ENCODE peak calls at places on chromosomes 7 and 10, in eight cellular contexts. G, B, D, L, E, A, Z and N are unnamed samples.

GRCh38 chr7:66083677-66084076 is 8.1 kb downstream of the ASL start:
- DNase-seq in G (no peak), A (no peak), D (no peak), E (no peak), Z (no peak), B (no peak), L (no peak), N (no peak)

GRCh38 chr7:149715476-149715875 is 57.9 kb downstream of the ZNF467 start:
- DNase-seq in A (no peak), L (no peak), B (no peak), D (no peak), E (no peak), G (no peak), Z (no peak), N (no peak)

GRCh38 chr10:125201108-125201524 is 40.8 kb upstream of the CTBP2 start:
- DNase-seq in D (no peak), B (no peak), A (no peak), G (no peak), E (no peak), L (no peak), Z (no peak), N (no peak)

GRCh38 chr10:129740532-129741279 is 223.4 kb downstream of the EBF3 start:
- DNase-seq in A (no peak), Z (no peak), G (no peak), B (no peak), E (no peak), L (no peak), D (no peak), N (no peak)

GRCh38 chr7:50251765-50252164 is 52.8 kb upstream of the IKZF1 start:
- DNase-seq in E (no peak), B (no peak), L (no peak), A (no peak), Z (no peak), D (no peak), G (no peak), N (no peak)

GRCh38 chr7:135943266-135943889 is 33.8 kb downstream of the MTPN start:
- DNase-seq in A (peak; percentile 18), Z (peak; percentile 45), E (no peak), D (peak; percentile 44), B (no peak), G (no peak), L (no peak), N (no peak)

GRCh38 chr10:103982639-103983038 is 15.7 kb downstream of the SLK start:
- DNase-seq in B (no peak), E (no peak), Z (peak; percentile 18), L (no peak), D (no peak), A (no peak), G (no peak), N (no peak)

GRCh38 chr10:113479346-113480080 is 73.3 kb upstream of the HABP2 start:
- DNase-seq in D (no peak), E (no peak), Z (no peak), G (no peak), B (no peak), L (no peak), A (no peak), N (no peak)

GRCh38 chr7:151025924-151026671 is 1.8 kb upstream of the ATG9B start:
- DNase-seq in D (no peak), Z (no peak), A (no peak), E (no peak), L (no peak), G (no peak), B (no peak), N (no peak)

GRCh38 chr7:116393654-116394053 is 105.9 kb upstream of the CAV2 start:
- DNase-seq in B (no peak), G (no peak), A (peak; percentile 82), L (no peak), E (no peak), Z (peak; percentile 63), D (peak; percentile 42), N (peak; percentile 34)

GRCh38 chr10:72709041-72709440 is 17.1 kb downstream of the MCU start:
- DNase-seq in D (peak; percentile 83), Z (peak; percentile 83), G (no peak), B (no peak), A (no peak), E (no peak), L (no peak), N (no peak)

GRCh38 chr10:21509391-21510217 is 15.9 kb downstream of the SKIDA1 start:
- DNase-seq in A (no peak), L (no peak), Z (no peak), B (no peak), G (no peak), E (no peak), D (no peak), N (no peak)

GRCh38 chr7:103857435-103857834 is 132.0 kb downstream of the RELN start:
- DNase-seq in D (no peak), B (no peak), E (no peak), A (no peak), G (no peak), Z (no peak), L (no peak), N (no peak)

GRCh38 chr10:113099431-113100298 is 149.6 kb downstream of the TCF7L2 start:
- DNase-seq in A (peak; percentile 57), Z (peak; percentile 68), D (peak; percentile 58), L (no peak), G (no peak), E (no peak), B (no peak), N (no peak)

GRCh38 chr7:74026406-74027123 is 1.4 kb upstream of the ELN start:
- DNase-seq in E (no peak), G (peak; percentile 18), D (peak; percentile 76), B (peak; percentile 57), Z (peak; percentile 68), A (peak; percentile 86), L (peak; percentile 31), N (peak; percentile 90)